ENCODE peak calls at places on chromosomes 12 and 14, in four cellular contexts. One of them, this sample, is unnamed. For H3K36me3 and H3K27me3, the result is how much of the 10 kb centered on the place peaks cover.

GRCh38 chr12:67428431-67428830 is 159.3 kb downstream of the CAND1 start:
- DNase-seq in uterus: no peak
- DNase-seq in ovary: no peak
- DNase-seq in stomach: no peak
- DNase-seq in this sample: no peak

GRCh38 chr14:69928111-69928523 is 48.9 kb downstream of the SMOC1 start:
- DNase-seq in uterus: no peak
- DNase-seq in ovary: no peak
- DNase-seq in stomach: no peak
- DNase-seq in this sample: no peak

GRCh38 chr14:68637106-68638021 is 155.5 kb downstream of the ZFP36L1 start:
- DNase-seq in uterus: peak
- DNase-seq in ovary: peak
- DNase-seq in stomach: no peak
- DNase-seq in this sample: no peak

GRCh38 chr14:99345472-99345871 is 73.5 kb upstream of the BCL11B start:
- DNase-seq in uterus: no peak
- DNase-seq in ovary: no peak
- DNase-seq in stomach: no peak
- DNase-seq in this sample: peak

GRCh38 chr12:72230589-72230988 is 41.6 kb upstream of the TRHDE start:
- DNase-seq in uterus: no peak
- DNase-seq in ovary: no peak
- DNase-seq in stomach: no peak
- DNase-seq in this sample: no peak

GRCh38 chr12:110744697-110745264 is 2.1 kb upstream of the PPP1CC start:
- DNase-seq in uterus: no peak
- DNase-seq in ovary: no peak
- DNase-seq in stomach: peak
- DNase-seq in this sample: peak

GRCh38 chr14:49464885-49465284 is 121.3 kb downstream of the RPS29 start:
- DNase-seq in uterus: no peak
- DNase-seq in ovary: no peak
- DNase-seq in stomach: no peak
- DNase-seq in this sample: no peak

GRCh38 chr14:77025744-77026165 is 2.8 kb downstream of the IRF2BPL start:
- DNase-seq in uterus: no peak
- DNase-seq in ovary: no peak
- DNase-seq in stomach: no peak
- DNase-seq in this sample: no peak

GRCh38 chr14:104752338-104752734 is 611 bp upstream of the SIVA1 start:
- DNase-seq in uterus: no peak
- DNase-seq in ovary: no peak
- DNase-seq in stomach: no peak
- DNase-seq in this sample: no peak

GRCh38 chr14:36866867-36867266 is 205.2 kb downstream of the PAX9 start:
- DNase-seq in uterus: no peak
- DNase-seq in ovary: no peak
- DNase-seq in stomach: no peak
- DNase-seq in this sample: no peak

GRCh38 chr14:36859119-36859518 is 197.5 kb downstream of the PAX9 start:
- DNase-seq in uterus: no peak
- DNase-seq in ovary: no peak
- DNase-seq in stomach: no peak
- DNase-seq in this sample: no peak

GRCh38 chr14:36857842-36858445 is 196.3 kb downstream of the PAX9 start:
- DNase-seq in uterus: no peak
- DNase-seq in ovary: no peak
- DNase-seq in stomach: no peak
- DNase-seq in this sample: no peak

GRCh38 chr14:36863271-36863670 is 201.6 kb downstream of the PAX9 start:
- DNase-seq in uterus: no peak
- DNase-seq in ovary: no peak
- DNase-seq in stomach: no peak
- DNase-seq in this sample: no peak
- H3K4me3 ChIP-seq in uterus: no peak
- H3K4me3 ChIP-seq in ovary: no peak
- H3K4me3 ChIP-seq in stomach: no peak
- H3K4me3 ChIP-seq in this sample: no peak

DNA sequence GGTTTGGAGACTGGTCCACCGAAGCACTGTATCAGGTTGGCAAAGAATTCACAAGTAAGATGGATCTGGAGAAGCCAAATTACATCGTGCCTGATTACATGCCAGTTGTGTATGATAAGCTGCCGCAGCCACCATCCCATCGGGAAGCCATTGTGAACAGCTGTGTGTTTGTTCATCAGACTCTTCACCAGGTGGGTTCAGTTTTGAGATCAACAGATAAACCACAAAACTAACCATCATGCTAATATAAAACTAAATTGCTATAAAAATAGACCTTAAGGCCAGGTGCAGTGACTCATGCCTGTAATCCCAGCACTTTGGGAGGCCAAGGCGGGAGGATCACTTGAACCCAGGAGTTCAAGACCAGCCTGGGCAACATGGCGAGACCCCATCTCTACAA is 58.9 kb downstream of the HSP90AA1 start:
- DNase-seq in uterus: no peak
- DNase-seq in ovary: no peak
- DNase-seq in stomach: no peak
- DNase-seq in this sample: no peak
- H3K36me3 ChIP-seq in uterus: under half
- H3K36me3 ChIP-seq in ovary: under half
- H3K36me3 ChIP-seq in stomach: half or more
- H3K36me3 ChIP-seq in this sample: under half

DNA sequence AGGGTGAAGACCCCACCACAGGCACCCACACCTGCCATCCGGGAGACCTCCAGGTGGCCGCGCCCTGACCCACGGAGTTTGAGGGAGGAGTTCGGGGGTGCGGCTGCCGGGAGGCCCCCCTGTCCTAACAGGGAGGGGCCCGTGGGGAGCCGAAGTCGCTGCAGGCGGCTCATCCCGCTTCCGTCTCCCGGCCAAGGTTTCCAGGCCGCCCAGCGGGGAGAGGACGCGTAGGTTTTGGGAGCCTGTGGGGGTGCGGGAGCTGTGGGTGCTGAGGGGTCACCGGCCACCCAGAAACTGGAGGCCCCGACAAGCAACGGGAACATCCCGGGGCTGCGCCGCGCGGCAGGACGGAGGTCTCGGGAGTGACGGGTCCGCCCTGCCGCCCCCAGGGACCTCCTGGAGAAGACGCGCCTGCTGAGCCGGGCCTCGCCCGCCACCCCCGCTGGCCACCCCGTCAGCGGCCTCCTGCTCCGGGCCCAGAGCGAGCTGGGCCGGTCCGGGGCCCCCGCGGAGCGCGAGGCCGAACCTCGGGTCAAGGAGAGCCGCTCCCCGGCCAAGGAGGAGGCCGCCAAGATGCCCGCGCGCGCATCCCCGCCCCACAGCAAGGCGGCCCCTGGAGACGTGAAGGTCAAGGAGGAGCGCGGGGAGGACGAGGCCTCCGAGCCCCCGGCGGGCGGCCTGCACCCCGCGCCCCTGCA is 27.7 kb downstream of the LRCOL1 start:
- DNase-seq in uterus: no peak
- DNase-seq in ovary: no peak
- DNase-seq in stomach: no peak
- DNase-seq in this sample: no peak
- H3K27me3 ChIP-seq in uterus: under half
- H3K27me3 ChIP-seq in ovary: under half
- H3K27me3 ChIP-seq in stomach: under half
- H3K27me3 ChIP-seq in this sample: under half

GRCh38 chr12:43337571-43338497 is 214.2 kb downstream of the ADAMTS20 start:
- DNase-seq in uterus: no peak
- DNase-seq in ovary: no peak
- DNase-seq in stomach: no peak
- DNase-seq in this sample: no peak
- H3K4me3 ChIP-seq in uterus: no peak
- H3K4me3 ChIP-seq in ovary: no peak
- H3K4me3 ChIP-seq in stomach: no peak
- H3K4me3 ChIP-seq in this sample: no peak

This sample was measured in aorta.